ENCODE peak calls at places on chromosome 7, in ten cellular contexts. W is mammary epithelial cell, Z is GM23248, Q is PC-9, U is hepatocyte, A is astrocyte, Y is HCT116, X is fibroblast of lung, E is H1, L is endothelial cell of umbilical vein. F is an unnamed sample. For H3K9me3, the result is how much of the 10 kb centered on the place peaks cover.

GRCh38 chr7:105157278-105157677 is 143.3 kb downstream of the KMT2E start:
- DNase-seq in W (no peak), Q (no peak), A (no peak), L (no peak), E (no peak), Y (no peak), U (no peak), X (no peak), Z (no peak), F (no peak)

GRCh38 chr7:150734293-150734692 is 2.9 kb upstream of the GIMAP5 start:
- DNase-seq in Y (no peak), Q (no peak), W (no peak), Z (no peak), X (no peak), L (no peak), E (no peak), A (no peak), U (no peak), F (no peak)

GRCh38 chr7:130891254-130892094 is 157.5 kb upstream of the KLF14 start:
- DNase-seq in A (peak), U (no peak), Y (peak), W (peak), L (peak), X (peak), Z (peak), Q (peak), E (no peak), F (no peak)

GRCh38 chr7:94975316-94975715 is 67.9 kb downstream of the PPP1R9A start:
- DNase-seq in X (peak), U (no peak), Q (peak), W (no peak), Y (no peak), A (peak), L (peak), E (no peak), Z (peak), F (no peak)

GRCh38 chr7:71604818-71605414 is 473.0 kb downstream of the GALNT17 start:
- DNase-seq in Y (no peak), W (no peak), X (no peak), U (no peak), E (no peak), A (no peak), L (no peak), Q (no peak), Z (no peak), F (no peak)

GRCh38 chr7:108402865-108403264 is 53.4 kb downstream of the NRCAM start:
- DNase-seq in L (peak), E (no peak), A (peak), U (no peak), W (peak), Y (no peak), X (peak), Z (peak), Q (no peak), F (no peak)

GRCh38 chr7:149477494-149478443 is 16.9 kb upstream of the ZNF777 start:
- DNase-seq in Y (no peak), E (no peak), X (no peak), U (no peak), Q (no peak), A (no peak), L (no peak), W (no peak), Z (no peak), F (peak)

GRCh38 chr7:151403764-151404163 is 6.1 kb downstream of the WDR86 start:
- DNase-seq in Z (no peak), L (no peak), E (no peak), Q (peak), U (no peak), W (peak), A (no peak), X (no peak), Y (peak), F (no peak)

GRCh38 chr7:117157121-117157870 is 165.6 kb downstream of the WNT2 start:
- DNase-seq in Z (peak), E (no peak), L (peak), X (peak), W (peak), A (peak), U (peak), Q (no peak), Y (no peak), F (no peak)

GRCh38 chr7:133419036-133419435 is 166.2 kb downstream of the EXOC4 start:
- DNase-seq in Z (peak), E (no peak), W (no peak), Q (no peak), U (no peak), A (no peak), Y (no peak), L (no peak), X (no peak), F (no peak)

GRCh38 chr7:75958802-75959543 is 35.4 kb downstream of the TMEM120A start:
- DNase-seq in E (no peak), Z (no peak), A (no peak), L (no peak), Q (peak), X (peak), Y (no peak), W (no peak), U (no peak), F (no peak)

GRCh38 chr7:101156277-101156676 is 2.0 kb downstream of the AP1S1 start:
- DNase-seq in U (no peak), E (no peak), Q (no peak), Z (no peak), Y (no peak), L (no peak), A (no peak), X (no peak), W (no peak), F (no peak)

DNA sequence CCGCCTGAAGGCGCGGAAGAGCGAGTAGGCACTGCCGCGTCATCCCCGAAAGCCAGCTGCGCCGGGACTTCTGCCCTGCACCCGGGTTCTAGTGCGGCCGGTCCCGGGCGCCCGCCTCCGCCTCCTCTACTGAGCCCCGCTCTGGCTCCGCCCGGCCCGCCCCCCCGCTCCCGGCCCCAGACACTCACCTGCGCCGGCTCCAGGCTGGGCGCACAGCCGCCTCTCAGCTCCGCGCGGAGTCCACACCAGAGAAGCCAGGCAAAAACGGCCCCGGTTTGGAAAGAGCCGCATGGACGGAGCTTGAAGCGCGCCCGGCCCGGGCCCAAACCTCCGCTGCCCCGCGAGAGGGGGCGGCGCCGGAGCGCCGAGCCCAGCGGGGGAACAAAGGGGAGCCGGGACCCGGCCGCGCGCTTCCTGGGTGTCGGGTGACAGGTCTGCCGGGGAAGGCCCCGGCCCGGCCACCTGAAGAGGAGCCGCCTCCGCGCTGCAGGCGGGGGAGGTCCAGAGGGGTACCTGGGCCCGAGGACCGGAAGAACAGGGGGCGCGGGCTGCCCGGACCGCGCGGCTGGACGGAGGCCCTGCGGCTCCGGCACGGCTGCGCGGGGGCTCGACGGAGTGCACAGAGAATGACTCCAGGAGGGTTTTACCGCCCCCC is 168.2 kb downstream of the NRF1 start:
- DNase-seq in Y (peak), L (no peak), Q (peak), X (no peak), A (no peak), Z (peak), U (peak), W (peak), E (peak), F (peak)
- TF ChIP-seq EZH2 in Y (no peak), L (peak), Q (no peak), X (no peak), A (peak), Z (peak), U (no peak), W (no peak), E (no peak), F (peak)

GRCh38 chr7:157601530-157601929 is 264.7 kb downstream of the DNAJB6 start:
- DNase-seq in W (no peak), Y (no peak), L (no peak), U (no peak), E (no peak), Z (no peak), A (peak), Q (no peak), X (peak), F (no peak)
- H3K9me3 ChIP-seq in W (under half), Y (under half), L (under half), U (under half), E (under half), Z (under half), A (under half), Q (under half), X (under half), F (under half)

DNA sequence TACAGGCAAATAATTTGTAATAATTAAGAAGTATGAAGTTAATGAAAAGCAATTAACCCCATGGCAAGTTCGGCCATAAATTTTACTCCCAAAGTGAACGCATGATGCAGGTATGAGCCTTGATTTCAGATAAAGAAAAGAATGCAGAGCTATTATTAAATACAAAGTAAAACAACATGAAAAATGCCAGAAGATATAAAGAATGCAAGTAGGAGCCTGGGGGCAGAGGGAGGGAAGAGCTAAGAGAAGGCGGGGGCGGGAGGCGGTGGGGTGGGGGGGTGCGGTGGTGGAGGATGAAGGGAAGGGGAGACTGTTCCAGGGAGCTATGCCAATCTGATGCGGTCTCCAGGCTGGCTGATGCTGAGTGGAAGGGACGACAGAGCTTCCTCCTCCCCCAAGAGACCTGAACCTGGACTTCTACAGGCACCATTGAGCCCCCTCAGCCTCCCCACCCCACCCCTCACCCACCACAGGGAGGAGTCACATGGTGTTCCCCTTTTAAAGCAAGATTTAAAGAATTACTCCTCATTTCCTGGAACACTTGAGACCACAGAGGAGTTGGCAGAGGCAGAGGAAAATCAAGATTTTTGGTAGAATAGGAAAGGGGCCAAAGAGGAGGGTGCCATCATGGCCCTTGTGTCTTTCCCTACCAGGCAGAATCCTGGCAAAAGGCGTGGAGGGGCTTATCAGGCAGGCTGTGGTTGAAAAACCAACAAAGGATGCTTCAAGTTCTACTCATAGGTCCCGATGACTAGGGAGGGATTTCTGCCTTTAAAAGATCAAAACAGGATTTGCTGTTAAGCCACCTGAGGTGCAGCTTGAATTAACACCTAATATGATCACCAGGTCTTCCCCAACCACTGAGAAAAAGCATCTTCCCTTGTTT is 45.4 kb downstream of the BPGM start:
- DNase-seq in Z (peak), X (peak), W (peak), U (peak), E (no peak), Y (no peak), A (peak), L (no peak), Q (no peak), F (no peak)
- H2AFZ ChIP-seq in Z (peak), X (peak), W (peak), U (no peak), E (peak), Y (no peak), A (peak), L (peak), Q (no peak), F (no peak)

GRCh38 chr7:156347132-156347531 is 293.4 kb upstream of the RNF32 start:
- DNase-seq in L (no peak), U (no peak), Y (no peak), E (no peak), Q (no peak), Z (no peak), X (no peak), W (no peak), A (no peak), F (no peak)
- TF ChIP-seq EZH2 in L (no peak), U (no peak), Y (no peak), E (no peak), Q (no peak), Z (no peak), X (no peak), W (no peak), A (no peak), F (no peak)

GRCh38 chr7:312409-312808 is 22.4 kb downstream of the FOXL3 start:
- DNase-seq in E (no peak), Z (no peak), Q (no peak), U (no peak), L (no peak), W (no peak), Y (no peak), A (no peak), X (no peak), F (no peak)

GRCh38 chr7:309586-310228 is 19.7 kb downstream of the FOXL3 start:
- DNase-seq in E (no peak), X (no peak), A (no peak), Y (no peak), Z (no peak), L (no peak), W (no peak), Q (no peak), U (no peak), F (no peak)

GRCh38 chr7:311131-311680 is 21.2 kb downstream of the FOXL3 start:
- DNase-seq in L (no peak), Z (no peak), Q (no peak), X (no peak), E (no peak), U (no peak), A (no peak), W (no peak), Y (no peak), F (no peak)

GRCh38 chr7:314853-315252 is 24.9 kb downstream of the FOXL3 start:
- DNase-seq in L (no peak), W (no peak), A (no peak), U (no peak), Q (no peak), E (no peak), X (no peak), Z (no peak), Y (no peak), F (no peak)

GRCh38 chr7:311796-312195 is 21.8 kb downstream of the FOXL3 start:
- DNase-seq in X (no peak), E (no peak), A (no peak), W (peak), Q (no peak), Z (no peak), L (no peak), Y (no peak), U (no peak), F (no peak)
- H3K9me3 ChIP-seq in X (under half), E (under half), A (under half), W (under half), Q (under half), Z (under half), L (under half), Y (under half), U (under half), F (under half)

GRCh38 chr7:80134536-80135305 is at the start of gene GNAI1:
- DNase-seq in W (peak), U (peak), Y (peak), X (peak), Z (peak), L (peak), A (peak), E (peak), Q (peak), F (peak)

GRCh38 chr7:80135306-80136104 is 874 bp downstream of the GNAI1 start:
- DNase-seq in X (peak), E (no peak), Q (no peak), A (peak), Z (peak), L (no peak), W (peak), Y (no peak), U (peak), F (peak)

GRCh38 chr7:80133361-80134104 is 1.1 kb upstream of the GNAI1 start:
- DNase-seq in Q (no peak), Z (peak), L (peak), E (no peak), W (peak), A (no peak), Y (no peak), X (peak), U (peak), F (peak)

GRCh38 chr7:80131675-80132435 is 2.8 kb upstream of the GNAI1 start:
- DNase-seq in Q (no peak), L (no peak), E (no peak), Z (peak), Y (no peak), A (no peak), U (no peak), X (no peak), W (peak), F (no peak)

GRCh38 chr7:80134105-80134535 is 511 bp upstream of the GNAI1 start:
- DNase-seq in X (no peak), L (peak), Y (no peak), W (no peak), U (no peak), Q (no peak), Z (no peak), E (no peak), A (peak), F (no peak)
- H2AFZ ChIP-seq in X (peak), L (peak), Y (peak), W (peak), U (peak), Q (peak), Z (peak), E (peak), A (peak), F (peak)

F was measured in neural progenitor cell.